ENCODE peak calls at places on chromosomes 11 and 22, in six cellular contexts. Z, T, F, J, Q and E are unnamed samples.

GRCh38 chr11:20840341-20840740 is 171.0 kb downstream of the NELL1 start:
- DNase-seq in Z (no peak), T (no peak), F (no peak), J (no peak), Q (no peak), E (no peak)

GRCh38 chr11:61973603-61974162 is 6.2 kb upstream of the FTH1 start:
- DNase-seq in Z (no peak), T (no peak), F (no peak), J (no peak), Q (no peak), E (no peak)

GRCh38 chr11:46900091-46900746 is 18.1 kb downstream of the LRP4 start:
- DNase-seq in Z (no peak), T (no peak), F (no peak), J (no peak), Q (no peak), E (no peak)

GRCh38 chr11:76140912-76141574 is 65.3 kb downstream of the WNT11 start:
- DNase-seq in Z (no peak), T (no peak), F (no peak), J (no peak), Q (no peak), E (no peak)

GRCh38 chr22:19080853-19081252 is 41.4 kb downstream of the DGCR2 start:
- DNase-seq in Z (no peak), T (no peak), F (no peak), J (no peak), Q (no peak), E (no peak)

GRCh38 chr11:109371444-109372176 is 50.4 kb upstream of the C11orf87 start:
- DNase-seq in Z (no peak), T (no peak), F (no peak), J (no peak), Q (no peak), E (no peak)

GRCh38 chr11:92269021-92269420 is 44.4 kb downstream of the FAT3 start:
- DNase-seq in Z (no peak), T (no peak), F (no peak), J (no peak), Q (no peak), E (no peak)

GRCh38 chr11:71279916-71280645 is 27.7 kb upstream of the SHANK2 start:
- DNase-seq in Z (no peak), T (no peak), F (no peak), J (no peak), Q (no peak), E (no peak)

GRCh38 chr22:42648368-42649260 is 578 bp downstream of the CYB5R3 start:
- DNase-seq in Z (no peak), T (no peak), F (no peak), J (no peak), Q (peak), E (peak)

GRCh38 chr11:27863637-27864036 is 163.4 kb upstream of the BDNF start:
- DNase-seq in Z (no peak), T (no peak), F (no peak), J (no peak), Q (no peak), E (no peak)